ENCODE peak calls at places on chromosomes 2 and 18, in ten cellular contexts. Q is neural progenitor cell, F is left lung, O is GM23248, G is neuronal stem cell, H is right cardiac atrium, S is cardiac muscle cell, P is HepG2, N is heart right ventricle, D is suprapubic skin. W is an unnamed sample.

GRCh38 chr18:48656176-48656575 is 117.3 kb downstream of the CTIF start:
- DNase-seq in N (no peak), P (no peak), Q (no peak), G (no peak), S (no peak), D (no peak), H (no peak), O (no peak), F (no peak), W (no peak)

GRCh38 chr18:47331051-47331450 is 79.6 kb upstream of the SKOR2 start:
- DNase-seq in Q (no peak), S (no peak), P (no peak), D (no peak), H (no peak), G (no peak), F (no peak), O (no peak), N (no peak), W (no peak)

GRCh38 chr18:59907660-59908059 is 7.9 kb downstream of the PMAIP1 start:
- DNase-seq in O (no peak), N (no peak), G (no peak), S (no peak), Q (no peak), H (no peak), F (no peak), P (no peak), D (no peak), W (no peak)

GRCh38 chr2:1864981-1865421 is 120.7 kb upstream of the PXDN start:
- DNase-seq in F (no peak), O (no peak), S (no peak), N (no peak), P (no peak), Q (peak; percentile 41), H (no peak), G (no peak), D (no peak), W (no peak)

GRCh38 chr18:58241877-58242276 is 197.9 kb downstream of the NEDD4L start:
- DNase-seq in O (peak; percentile 99), G (no peak), P (no peak), H (peak; percentile 30), Q (no peak), S (peak; percentile 86), N (no peak), D (no peak), F (no peak), W (no peak)

GRCh38 chr2:65252640-65253039 is 25.0 kb downstream of the ACTR2 start:
- DNase-seq in F (no peak), S (no peak), N (no peak), Q (no peak), H (no peak), G (no peak), P (no peak), D (no peak), O (no peak), W (no peak)

GRCh38 chr2:28338046-28338753 is 54.5 kb upstream of the FOSL2 start:
- DNase-seq in F (peak; percentile 78), Q (peak; percentile 66), P (no peak), G (no peak), O (peak; percentile 95), D (peak; percentile 92), N (peak; percentile 61), S (peak; percentile 97), H (peak; percentile 89), W (peak; percentile 62)

GRCh38 chr2:179044500-179044899 is 5.4 kb downstream of the CCDC141 start:
- DNase-seq in S (no peak), G (no peak), N (no peak), Q (no peak), P (no peak), D (no peak), H (no peak), F (no peak), O (no peak), W (no peak)

GRCh38 chr18:9673296-9674251 is 34.5 kb upstream of the RAB31 start:
- DNase-seq in F (peak; percentile 64), H (no peak), O (peak; percentile 85), G (no peak), S (peak; percentile 81), P (peak; percentile 86), Q (peak; percentile 44), N (no peak), D (no peak), W (no peak)

GRCh38 chr2:32947484-32948143 is 861 bp downstream of the LTBP1 start:
- DNase-seq in D (no peak), H (peak; percentile 34), G (peak; percentile 60), N (peak; percentile 47), O (peak; percentile 54), Q (peak; percentile 85), P (no peak), F (peak; percentile 41), S (peak; percentile 52), W (peak; percentile 65)

GRCh38 chr2:189999661-190000060 is 62.9 kb downstream of the MSTN start:
- DNase-seq in D (no peak), S (no peak), P (no peak), F (no peak), O (no peak), N (no peak), Q (no peak), G (no peak), H (no peak), W (no peak)

GRCh38 chr2:235537186-235537585 is 43.3 kb downstream of the AGAP1 start:
- DNase-seq in H (no peak), P (no peak), Q (no peak), N (no peak), F (no peak), O (no peak), D (peak; percentile 30), S (no peak), G (no peak), W (peak; percentile 44)

GRCh38 chr2:169715379-169716228 is 18.0 kb upstream of the KLHL23 start:
- DNase-seq in G (no peak), N (no peak), Q (no peak), H (no peak), P (peak; percentile 98), S (peak; percentile 52), O (peak; percentile 36), D (no peak), F (no peak), W (no peak)

GRCh38 chr2:100041385-100041784 is 101.0 kb downstream of the AFF3 start:
- DNase-seq in H (no peak), D (no peak), N (no peak), S (no peak), G (no peak), O (no peak), Q (no peak), F (no peak), P (no peak), W (no peak)

GRCh38 chr2:43945439-43945838 is 50.4 kb downstream of the LRPPRC start:
- DNase-seq in F (no peak), Q (no peak), G (no peak), N (no peak), S (no peak), D (no peak), O (no peak), P (no peak), H (no peak), W (no peak)

GRCh38 chr2:11630855-11631254 is 39.1 kb downstream of the NTSR2 start:
- DNase-seq in O (no peak), F (no peak), N (no peak), D (no peak), H (no peak), S (no peak), Q (no peak), G (no peak), P (no peak), W (no peak)

GRCh38 chr2:204060896-204061640 is 124.5 kb downstream of the ICOS start:
- DNase-seq in S (no peak), N (no peak), O (no peak), D (no peak), G (no peak), P (no peak), Q (peak; percentile 57), F (no peak), H (no peak), W (no peak)

GRCh38 chr2:239852272-239852671 is 172.9 kb downstream of the NDUFA10 start:
- DNase-seq in G (no peak), S (no peak), P (no peak), D (no peak), N (no peak), O (no peak), Q (no peak), H (no peak), F (no peak), W (no peak)

GRCh38 chr2:30796723-30797122 is 10.5 kb downstream of the CAPN13 start:
- DNase-seq in F (peak; percentile 59), Q (peak; percentile 36), S (no peak), N (no peak), H (no peak), P (no peak), O (no peak), G (no peak), D (no peak), W (no peak)

DNA sequence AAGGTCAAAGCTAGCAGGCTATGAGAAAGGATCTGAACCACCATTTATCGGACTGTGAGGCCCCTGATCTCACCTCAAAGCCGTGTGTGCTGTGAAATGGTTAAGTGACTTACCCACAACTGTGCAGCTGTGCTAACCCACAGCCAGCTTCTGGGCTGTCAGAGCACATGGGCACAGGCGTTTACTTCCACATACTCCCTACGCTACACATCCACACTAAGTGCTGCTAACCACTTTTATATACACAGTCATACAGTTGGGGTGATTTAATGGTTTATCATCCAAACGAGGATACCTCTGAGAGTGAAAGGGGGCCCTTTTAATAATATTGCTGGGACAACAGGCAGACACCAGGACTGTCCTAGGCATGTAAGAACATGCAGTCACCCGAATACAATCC is 37.3 kb downstream of the CYRIA start:
- DNase-seq in N (no peak), H (no peak), D (no peak), O (no peak), Q (no peak), P (no peak), F (no peak), S (no peak), G (no peak), W (no peak)
- H3K4me1 ChIP-seq in N (peaks cover 19% of the 10 kb centered on the region), H (peaks cover 9% of the 10 kb centered on the region), D (peaks cover 38% of the 10 kb centered on the region), O (no peaks in the 10 kb centered on the region), Q (peaks cover 26% of the 10 kb centered on the region), P (no peaks in the 10 kb centered on the region), F (peaks cover 77% of the 10 kb centered on the region), S (peaks cover 6% of the 10 kb centered on the region), G (peaks cover 39% of the 10 kb centered on the region), W (peaks cover 60% of the 10 kb centered on the region)

GRCh38 chr2:134314656-134315377 is 60.9 kb downstream of the MGAT5 start:
- DNase-seq in Q (no peak), P (no peak), S (no peak), O (no peak), D (no peak), H (peak; percentile 12), F (no peak), G (no peak), N (peak; percentile 14), W (no peak)
- H3K4me1 ChIP-seq in Q (no peaks in the 10 kb centered on the region), P (no peaks in the 10 kb centered on the region), S (peaks cover 13% of the 10 kb centered on the region), O (no peaks in the 10 kb centered on the region), D (peaks cover 10% of the 10 kb centered on the region), H (peaks cover 24% of the 10 kb centered on the region), F (peaks cover 18% of the 10 kb centered on the region), G (no peaks in the 10 kb centered on the region), N (peaks cover 33% of the 10 kb centered on the region), W (peaks cover 3% of the 10 kb centered on the region)

GRCh38 chr2:105785095-105785847 is 40.6 kb downstream of the NCK2 start:
- DNase-seq in H (no peak), F (no peak), N (no peak), G (no peak), S (no peak), D (no peak), O (no peak), Q (no peak), P (no peak), W (no peak)
- H3K4me1 ChIP-seq in H (peaks cover 14% of the 10 kb centered on the region), F (peaks cover 81% of the 10 kb centered on the region), N (peaks cover 33% of the 10 kb centered on the region), G (no peaks in the 10 kb centered on the region), S (peaks cover 16% of the 10 kb centered on the region), D (peaks cover 28% of the 10 kb centered on the region), O (peaks cover 10% of the 10 kb centered on the region), Q (peaks cover 5% of the 10 kb centered on the region), P (peaks cover 11% of the 10 kb centered on the region), W (peaks cover 33% of the 10 kb centered on the region)

GRCh38 chr2:71067567-71068217 is 756 bp upstream of the NAGK start:
- DNase-seq in D (no peak), N (peak; percentile 18), Q (no peak), G (no peak), F (no peak), O (peak; percentile 52), P (no peak), H (peak; percentile 23), S (peak; percentile 54), W (peak; percentile 69)
- H3K4me1 ChIP-seq in D (peaks cover 78% of the 10 kb centered on the region), N (peaks cover 15% of the 10 kb centered on the region), Q (peaks cover 12% of the 10 kb centered on the region), G (no peaks in the 10 kb centered on the region), F (peaks cover 81% of the 10 kb centered on the region), O (peaks cover 25% of the 10 kb centered on the region), P (peaks cover 49% of the 10 kb centered on the region), H (no peaks in the 10 kb centered on the region), S (peaks cover 5% of the 10 kb centered on the region), W (peaks cover 25% of the 10 kb centered on the region)

W was measured in upper lobe of right lung.